ENCODE peak calls at places on chromosomes 1 and 21, in four cellular contexts. I is astrocyte of the spinal cord, V is SW480, Y is NCI-H2171 treated with DMSO at 0.1 percent for 48 hours. K is an unnamed sample.

GRCh38 chr21:27423073-27423472 is 456.2 kb upstream of the ADAMTS5 start:
- DNase-seq in I (peak; percentile 93), V (peak; percentile 33), Y (no peak), K (no peak)

GRCh38 chr1:113388017-113388620 is 2.2 kb upstream of the MAGI3 start:
- DNase-seq in I (no peak), V (no peak), Y (no peak), K (no peak)

GRCh38 chr1:227758366-227758765 is 23.1 kb downstream of the SNAP47 start:
- DNase-seq in I (no peak), V (no peak), Y (no peak), K (no peak)

GRCh38 chr1:179012033-179012432 is 13.7 kb upstream of the FAM20B start:
- DNase-seq in I (no peak), V (no peak), Y (no peak), K (no peak)

GRCh38 chr1:52341861-52342260 is 24.1 kb downstream of the CC2D1B start:
- DNase-seq in I (no peak), V (no peak), Y (no peak), K (no peak)

GRCh38 chr1:65066766-65067490 is 81.1 kb upstream of the AK4 start:
- DNase-seq in I (peak; percentile 49), V (peak; percentile 69), Y (no peak), K (peak; percentile 77)

GRCh38 chr1:225882699-225883615 is 777 bp upstream of the TMEM63A start:
- DNase-seq in I (peak; percentile 36), V (peak; percentile 55), Y (no peak), K (peak; percentile 11)

GRCh38 chr1:206658264-206658980 is 23.1 kb downstream of the DYRK3 start:
- DNase-seq in I (peak; percentile 27), V (peak; percentile 27), Y (no peak), K (peak; percentile 55)

GRCh38 chr1:101382135-101382534 is 145.3 kb downstream of the S1PR1 start:
- DNase-seq in I (no peak), V (no peak), Y (no peak), K (no peak)

GRCh38 chr1:69700770-69701169 is 133.0 kb downstream of the LRRC7 start:
- DNase-seq in I (peak; percentile 8), V (peak; percentile 25), Y (peak; percentile 28), K (peak; percentile 65)

GRCh38 chr1:180270767-180271639 is 40.9 kb downstream of the LHX4 start:
- DNase-seq in I (peak; percentile 73), V (no peak), Y (no peak), K (no peak)

GRCh38 chr21:25862596-25862995 is 127.8 kb downstream of the GABPA start:
- DNase-seq in I (peak; percentile 35), V (peak; percentile 20), Y (no peak), K (peak; percentile 68)

GRCh38 chr1:48246727-48247126 is 24.2 kb downstream of the SLC5A9 start:
- DNase-seq in I (no peak), V (no peak), Y (peak; percentile 46), K (no peak)

GRCh38 chr1:156928043-156928602 is 7.7 kb downstream of the LRRC71 start:
- DNase-seq in I (no peak), V (no peak), Y (no peak), K (no peak)

GRCh38 chr1:211616231-211617031 is 37.5 kb upstream of the SLC30A1 start:
- DNase-seq in I (no peak), V (no peak), Y (no peak), K (no peak)

GRCh38 chr1:19744335-19744743 is 55.4 kb downstream of the TMCO4 start:
- DNase-seq in I (no peak), V (no peak), Y (no peak), K (no peak)

GRCh38 chr1:85087659-85088407 is 39.5 kb upstream of the MCOLN3 start:
- DNase-seq in I (peak; percentile 12), V (no peak), Y (no peak), K (no peak)

GRCh38 chr1:176033879-176034278 is 173.2 kb downstream of the COP1 start:
- DNase-seq in I (peak; percentile 46), V (no peak), Y (no peak), K (no peak)

GRCh38 chr1:227948493-227949260 is 945 bp upstream of the WNT9A start:
- DNase-seq in I (peak; percentile 19), V (peak; percentile 22), Y (no peak), K (no peak)

GRCh38 chr21:34354836-34355235 is 9.0 kb upstream of the KCNE2 start:
- DNase-seq in I (no peak), V (no peak), Y (no peak), K (no peak)

GRCh38 chr1:149977345-149977744 is 33.2 kb downstream of the OTUD7B start:
- DNase-seq in I (no peak), V (no peak), Y (peak; percentile 87), K (no peak)

GRCh38 chr1:10704383-10704882 is 92.0 kb downstream of the CASZ1 start:
- DNase-seq in I (no peak), V (no peak), Y (no peak), K (no peak)

GRCh38 chr1:15352122-15352957 is 57.3 kb upstream of the EFHD2 start:
- DNase-seq in I (peak; percentile 75), V (peak; percentile 97), Y (peak; percentile 46), K (peak; percentile 37)

GRCh38 chr1:183953031-183953430 is 84.5 kb downstream of the COLGALT2 start:
- DNase-seq in I (no peak), V (no peak), Y (peak; percentile 42), K (no peak)

GRCh38 chr21:45825209-45825602 is 156.4 kb upstream of the COL6A1 start:
- DNase-seq in I (no peak), V (no peak), Y (no peak), K (no peak)

GRCh38 chr1:22001409-22001808 is at the start of gene CELA3A:
- DNase-seq in I (no peak), V (no peak), Y (no peak), K (no peak)

GRCh38 chr1:172581779-172582178 is 48.8 kb downstream of the SUCO start:
- DNase-seq in I (peak; percentile 28), V (no peak), Y (no peak), K (no peak)

GRCh38 chr1:56758135-56758534 is 61.1 kb downstream of the FYB2 start:
- DNase-seq in I (no peak), V (peak; percentile 31), Y (peak; percentile 23), K (peak; percentile 61)

GRCh38 chr1:208071425-208072031 is 160.6 kb upstream of the CD34 start:
- DNase-seq in I (peak; percentile 50), V (no peak), Y (no peak), K (no peak)

GRCh38 chr1:169527461-169528213 is 41.9 kb upstream of the SLC19A2 start:
- DNase-seq in I (no peak), V (no peak), Y (no peak), K (no peak)

GRCh38 chr1:2184934-2185333 is 9.6 kb downstream of the FAAP20 start:
- DNase-seq in I (no peak), V (no peak), Y (no peak), K (no peak)

GRCh38 chr1:151807131-151807530 is 1.9 kb upstream of the LINGO4 start:
- DNase-seq in I (no peak), V (no peak), Y (no peak), K (no peak)

GRCh38 chr1:2384130-2384860 is 7.1 kb downstream of the MORN1 start:
- DNase-seq in I (no peak), V (no peak), Y (no peak), K (no peak)

GRCh38 chr1:80217377-80217986 is 1211.0 kb upstream of the ADGRL4 start:
- DNase-seq in I (peak; percentile 73), V (peak; percentile 4), Y (peak; percentile 33), K (peak; percentile 51)

GRCh38 chr1:113057006-113057405 is 16.0 kb upstream of the LRIG2 start:
- DNase-seq in I (no peak), V (no peak), Y (no peak), K (no peak)

GRCh38 chr1:164735315-164736052 is 176.5 kb downstream of the PBX1 start:
- DNase-seq in I (peak; percentile 67), V (no peak), Y (no peak), K (peak; percentile 32)

GRCh38 chr21:9735421-9735961 is 785.9 kb upstream of the TPTE start:
- DNase-seq in I (no peak), V (no peak), Y (no peak), K (no peak)

GRCh38 chr1:247415423-247416361 is at the start of gene NLRP3:
- DNase-seq in I (no peak), V (peak; percentile 23), Y (no peak), K (no peak)

GRCh38 chr1:5938068-5938740 is 54.0 kb downstream of the NPHP4 start:
- DNase-seq in I (peak; percentile 71), V (no peak), Y (peak; percentile 4), K (no peak)